ENCODE peak calls at places on chromosomes 7 and 10, in seven cellular contexts. One of them, this sample, is unnamed.

GRCh38 chr10:14534152-14534551 is 203.4 kb upstream of the FRMD4A start:
- DNase-seq in right lobe of liver: no peak
- DNase-seq in CD8-positive, alpha-beta T cell: no peak
- DNase-seq in MM.1S: no peak
- DNase-seq in cardiac muscle cell: no peak
- DNase-seq in endodermal cell: no peak
- DNase-seq in substantia nigra: no peak
- DNase-seq in this sample: no peak

GRCh38 chr7:142445019-142445686 is 187.3 kb upstream of the PRSS58 start:
- DNase-seq in right lobe of liver: no peak
- DNase-seq in CD8-positive, alpha-beta T cell: no peak
- DNase-seq in MM.1S: peak
- DNase-seq in cardiac muscle cell: no peak
- DNase-seq in endodermal cell: peak
- DNase-seq in substantia nigra: no peak
- DNase-seq in this sample: no peak

GRCh38 chr7:96189129-96189815 is 132.6 kb downstream of the SLC25A13 start:
- DNase-seq in right lobe of liver: peak
- DNase-seq in CD8-positive, alpha-beta T cell: no peak
- DNase-seq in MM.1S: no peak
- DNase-seq in cardiac muscle cell: no peak
- DNase-seq in endodermal cell: no peak
- DNase-seq in substantia nigra: no peak
- DNase-seq in this sample: no peak

GRCh38 chr10:26440091-26440445 is 1.9 kb downstream of the APBB1IP start:
- DNase-seq in right lobe of liver: no peak
- DNase-seq in CD8-positive, alpha-beta T cell: no peak
- DNase-seq in MM.1S: no peak
- DNase-seq in cardiac muscle cell: no peak
- DNase-seq in endodermal cell: no peak
- DNase-seq in substantia nigra: no peak
- DNase-seq in this sample: no peak

GRCh38 chr7:85614684-85615083 is 427.8 kb upstream of the SEMA3D start:
- DNase-seq in right lobe of liver: no peak
- DNase-seq in CD8-positive, alpha-beta T cell: no peak
- DNase-seq in MM.1S: no peak
- DNase-seq in cardiac muscle cell: no peak
- DNase-seq in endodermal cell: no peak
- DNase-seq in substantia nigra: no peak
- DNase-seq in this sample: no peak

GRCh38 chr10:18429335-18429734 is 222.1 kb downstream of the NSUN6 start:
- DNase-seq in right lobe of liver: no peak
- DNase-seq in CD8-positive, alpha-beta T cell: no peak
- DNase-seq in MM.1S: no peak
- DNase-seq in cardiac muscle cell: no peak
- DNase-seq in endodermal cell: no peak
- DNase-seq in substantia nigra: no peak
- DNase-seq in this sample: no peak

GRCh38 chr10:75019360-75019759 is 92.1 kb upstream of the SAMD8 start:
- DNase-seq in right lobe of liver: no peak
- DNase-seq in CD8-positive, alpha-beta T cell: no peak
- DNase-seq in MM.1S: peak
- DNase-seq in cardiac muscle cell: peak
- DNase-seq in endodermal cell: no peak
- DNase-seq in substantia nigra: no peak
- DNase-seq in this sample: no peak

GRCh38 chr7:75963383-75963995 is 30.9 kb downstream of the TMEM120A start:
- DNase-seq in right lobe of liver: no peak
- DNase-seq in CD8-positive, alpha-beta T cell: no peak
- DNase-seq in MM.1S: no peak
- DNase-seq in cardiac muscle cell: no peak
- DNase-seq in endodermal cell: no peak
- DNase-seq in substantia nigra: no peak
- DNase-seq in this sample: no peak

GRCh38 chr10:108755661-108756060 is 1167.7 kb downstream of the XPNPEP1 start:
- DNase-seq in right lobe of liver: no peak
- DNase-seq in CD8-positive, alpha-beta T cell: no peak
- DNase-seq in MM.1S: no peak
- DNase-seq in cardiac muscle cell: no peak
- DNase-seq in endodermal cell: no peak
- DNase-seq in substantia nigra: no peak
- DNase-seq in this sample: no peak

GRCh38 chr10:7192831-7193348 is 217.9 kb downstream of the SFMBT2 start:
- DNase-seq in right lobe of liver: no peak
- DNase-seq in CD8-positive, alpha-beta T cell: peak
- DNase-seq in MM.1S: no peak
- DNase-seq in cardiac muscle cell: no peak
- DNase-seq in endodermal cell: no peak
- DNase-seq in substantia nigra: no peak
- DNase-seq in this sample: no peak

GRCh38 chr10:22218448-22218847 is 633 bp upstream of the EBLN1 start:
- DNase-seq in right lobe of liver: no peak
- DNase-seq in CD8-positive, alpha-beta T cell: no peak
- DNase-seq in MM.1S: no peak
- DNase-seq in cardiac muscle cell: peak
- DNase-seq in endodermal cell: peak
- DNase-seq in substantia nigra: no peak
- DNase-seq in this sample: no peak

GRCh38 chr7:149500201-149500600 is 2.6 kb upstream of the ZNF746 start:
- DNase-seq in right lobe of liver: no peak
- DNase-seq in CD8-positive, alpha-beta T cell: no peak
- DNase-seq in MM.1S: no peak
- DNase-seq in cardiac muscle cell: no peak
- DNase-seq in endodermal cell: no peak
- DNase-seq in substantia nigra: no peak
- DNase-seq in this sample: no peak

GRCh38 chr7:151454932-151455530 is 15.1 kb upstream of the CRYGN start:
- DNase-seq in right lobe of liver: no peak
- DNase-seq in CD8-positive, alpha-beta T cell: no peak
- DNase-seq in MM.1S: no peak
- DNase-seq in cardiac muscle cell: no peak
- DNase-seq in endodermal cell: peak
- DNase-seq in substantia nigra: no peak
- DNase-seq in this sample: no peak

GRCh38 chr10:124997246-124997790 is 55.4 kb downstream of the ZRANB1 start:
- DNase-seq in right lobe of liver: no peak
- DNase-seq in CD8-positive, alpha-beta T cell: no peak
- DNase-seq in MM.1S: no peak
- DNase-seq in cardiac muscle cell: no peak
- DNase-seq in endodermal cell: peak
- DNase-seq in substantia nigra: no peak
- DNase-seq in this sample: no peak

GRCh38 chr10:82190432-82191260 is 315.7 kb downstream of the NRG3 start:
- DNase-seq in right lobe of liver: no peak
- DNase-seq in CD8-positive, alpha-beta T cell: no peak
- DNase-seq in MM.1S: no peak
- DNase-seq in cardiac muscle cell: peak
- DNase-seq in endodermal cell: no peak
- DNase-seq in substantia nigra: no peak
- DNase-seq in this sample: no peak

GRCh38 chr7:37031571-37032257 is 307.4 kb upstream of the AOAH start:
- DNase-seq in right lobe of liver: peak
- DNase-seq in CD8-positive, alpha-beta T cell: peak
- DNase-seq in MM.1S: no peak
- DNase-seq in cardiac muscle cell: peak
- DNase-seq in endodermal cell: peak
- DNase-seq in substantia nigra: no peak
- DNase-seq in this sample: peak

GRCh38 chr7:118583651-118584050 is 359.1 kb downstream of the ANKRD7 start:
- DNase-seq in right lobe of liver: no peak
- DNase-seq in CD8-positive, alpha-beta T cell: no peak
- DNase-seq in MM.1S: no peak
- DNase-seq in cardiac muscle cell: no peak
- DNase-seq in endodermal cell: no peak
- DNase-seq in substantia nigra: no peak
- DNase-seq in this sample: no peak

GRCh38 chr10:37906382-37906781 is 49.0 kb upstream of the ZNF248 start:
- DNase-seq in right lobe of liver: no peak
- DNase-seq in CD8-positive, alpha-beta T cell: no peak
- DNase-seq in MM.1S: no peak
- DNase-seq in cardiac muscle cell: no peak
- DNase-seq in endodermal cell: no peak
- DNase-seq in substantia nigra: no peak
- DNase-seq in this sample: no peak

GRCh38 chr10:119595715-119596515 is 849 bp downstream of the TIAL1 start:
- DNase-seq in right lobe of liver: peak
- DNase-seq in CD8-positive, alpha-beta T cell: peak
- DNase-seq in MM.1S: peak
- DNase-seq in cardiac muscle cell: peak
- DNase-seq in endodermal cell: peak
- DNase-seq in substantia nigra: no peak
- DNase-seq in this sample: no peak

DNA sequence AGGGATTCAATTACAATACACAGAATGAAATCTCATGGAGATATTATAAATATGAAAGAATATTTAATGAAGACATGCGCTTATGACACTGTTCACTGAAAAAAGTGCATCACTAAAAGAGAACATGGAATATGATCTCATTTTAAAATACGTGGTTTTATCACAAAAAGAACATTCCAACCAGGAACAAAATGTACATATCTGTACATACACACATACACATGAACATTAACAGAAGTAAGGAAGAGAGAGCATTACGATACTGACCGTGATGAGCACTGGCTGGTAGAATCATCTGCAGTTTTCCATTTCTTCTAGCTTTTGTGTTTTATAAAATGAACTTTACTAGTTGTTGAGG is 39.4 kb downstream of the IGF2BP3 start:
- DNase-seq in right lobe of liver: no peak
- DNase-seq in CD8-positive, alpha-beta T cell: no peak
- DNase-seq in MM.1S: no peak
- DNase-seq in cardiac muscle cell: no peak
- DNase-seq in endodermal cell: no peak
- DNase-seq in substantia nigra: no peak
- DNase-seq in this sample: no peak
- H3K27ac ChIP-seq in right lobe of liver: no peak
- H3K27ac ChIP-seq in CD8-positive, alpha-beta T cell: no peak
- H3K27ac ChIP-seq in MM.1S: no peak
- H3K27ac ChIP-seq in cardiac muscle cell: no peak
- H3K27ac ChIP-seq in endodermal cell: no peak
- H3K27ac ChIP-seq in substantia nigra: no peak
- H3K27ac ChIP-seq in this sample: no peak

DNA sequence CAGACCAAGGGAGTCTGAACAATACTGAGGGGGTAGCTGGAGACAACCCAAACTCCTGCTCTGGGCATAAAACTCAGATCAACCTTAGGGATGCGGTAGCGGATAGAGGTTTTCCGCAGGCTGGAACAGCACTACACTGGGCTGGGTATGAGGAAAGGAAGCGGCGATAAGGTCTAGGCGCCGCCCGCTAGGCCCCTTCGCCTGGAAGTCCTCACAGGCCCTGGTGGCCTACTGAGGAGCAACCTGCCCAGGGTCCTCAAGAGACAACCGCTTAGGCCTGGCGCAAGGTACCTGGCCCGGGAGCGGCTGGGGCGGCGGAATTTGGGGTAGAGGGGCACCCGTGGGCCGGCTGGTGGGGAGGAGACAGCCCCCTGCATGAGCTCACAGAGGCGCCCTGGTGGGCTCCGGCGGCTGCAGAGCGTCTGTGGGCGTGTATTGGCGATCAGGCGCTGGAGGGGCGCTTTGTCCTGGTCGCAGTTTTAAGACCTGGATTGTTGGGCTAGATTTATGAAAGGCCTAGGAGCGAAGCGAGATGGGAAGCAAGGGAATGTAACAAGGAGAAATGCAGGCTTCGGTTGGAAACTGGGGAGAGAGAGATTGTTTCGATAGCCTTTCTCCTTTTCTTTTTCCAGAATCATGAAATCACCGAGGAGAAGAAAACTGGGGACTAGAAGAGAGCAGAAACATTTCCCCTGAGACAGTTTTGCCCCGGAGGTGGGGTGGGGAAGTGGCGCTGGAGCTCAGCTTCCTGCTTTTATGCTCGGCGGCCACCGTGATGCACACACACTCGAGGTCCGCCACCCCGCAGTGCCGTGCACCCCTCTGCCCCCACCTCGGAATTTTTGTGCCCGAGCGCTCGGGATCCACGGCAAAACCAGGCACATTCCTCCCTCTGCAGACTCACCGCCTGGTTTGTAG is 2.4 kb upstream of the NKX2-3 start:
- DNase-seq in right lobe of liver: no peak
- DNase-seq in CD8-positive, alpha-beta T cell: no peak
- DNase-seq in MM.1S: no peak
- DNase-seq in cardiac muscle cell: no peak
- DNase-seq in endodermal cell: peak
- DNase-seq in substantia nigra: no peak
- DNase-seq in this sample: no peak
- H3K27ac ChIP-seq in right lobe of liver: no peak
- H3K27ac ChIP-seq in CD8-positive, alpha-beta T cell: no peak
- H3K27ac ChIP-seq in MM.1S: no peak
- H3K27ac ChIP-seq in cardiac muscle cell: no peak
- H3K27ac ChIP-seq in endodermal cell: no peak
- H3K27ac ChIP-seq in substantia nigra: no peak
- H3K27ac ChIP-seq in this sample: no peak

GRCh38 chr10:24207781-24208611 is 942 bp upstream of the KIAA1217 start:
- DNase-seq in right lobe of liver: no peak
- DNase-seq in CD8-positive, alpha-beta T cell: no peak
- DNase-seq in MM.1S: no peak
- DNase-seq in cardiac muscle cell: peak
- DNase-seq in endodermal cell: peak
- DNase-seq in substantia nigra: no peak
- DNase-seq in this sample: no peak
- H3K27ac ChIP-seq in right lobe of liver: peak
- H3K27ac ChIP-seq in CD8-positive, alpha-beta T cell: no peak
- H3K27ac ChIP-seq in MM.1S: no peak
- H3K27ac ChIP-seq in cardiac muscle cell: peak
- H3K27ac ChIP-seq in endodermal cell: peak
- H3K27ac ChIP-seq in substantia nigra: no peak
- H3K27ac ChIP-seq in this sample: peak

DNA sequence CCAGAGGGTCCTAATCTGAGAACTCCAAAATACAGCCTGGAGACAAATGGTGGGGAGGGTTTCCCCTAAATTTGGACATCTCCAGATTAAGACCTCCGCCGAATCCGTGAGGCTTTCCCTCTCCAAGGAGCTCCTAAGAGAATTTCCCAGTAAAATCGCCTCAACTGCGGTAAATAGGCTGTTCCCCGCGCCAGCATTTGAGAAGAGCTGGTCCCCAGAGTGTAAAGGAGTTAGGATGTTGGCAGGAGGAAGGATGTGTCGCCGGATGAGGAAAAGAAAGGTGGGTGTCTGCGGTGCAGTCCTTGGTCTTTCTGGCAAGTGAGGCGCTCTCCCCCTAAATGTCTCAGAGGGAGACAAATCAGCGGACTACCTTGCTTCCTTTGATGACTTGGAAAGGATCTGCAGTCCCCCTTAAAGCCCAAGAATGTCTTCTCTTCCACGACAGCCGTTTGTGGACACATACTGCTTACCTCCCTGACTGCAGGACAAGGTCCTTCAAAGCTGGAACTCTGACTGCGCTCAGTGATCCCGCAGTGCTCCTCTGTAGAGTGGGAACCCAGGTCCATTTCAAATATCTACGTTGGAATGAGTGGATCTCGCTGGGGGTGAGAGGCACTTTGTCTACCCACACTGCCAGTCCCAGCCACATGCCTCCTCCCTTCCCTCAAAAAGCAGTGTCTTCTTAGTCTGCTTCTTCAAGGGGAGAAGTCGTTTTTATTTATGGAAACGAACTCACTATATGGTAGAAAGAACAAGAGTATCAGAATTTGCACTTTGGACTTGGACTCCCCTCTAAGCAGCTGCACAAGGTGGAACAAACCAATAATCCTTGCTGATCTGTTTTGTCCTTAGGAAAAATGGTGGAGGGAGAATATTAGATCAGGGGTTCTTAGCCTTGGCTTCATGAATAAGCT is 1.0 kb upstream of the DLG5 start:
- DNase-seq in right lobe of liver: no peak
- DNase-seq in CD8-positive, alpha-beta T cell: no peak
- DNase-seq in MM.1S: no peak
- DNase-seq in cardiac muscle cell: no peak
- DNase-seq in endodermal cell: peak
- DNase-seq in substantia nigra: no peak
- DNase-seq in this sample: no peak
- H3K27ac ChIP-seq in right lobe of liver: no peak
- H3K27ac ChIP-seq in CD8-positive, alpha-beta T cell: no peak
- H3K27ac ChIP-seq in MM.1S: no peak
- H3K27ac ChIP-seq in cardiac muscle cell: peak
- H3K27ac ChIP-seq in endodermal cell: no peak
- H3K27ac ChIP-seq in substantia nigra: peak
- H3K27ac ChIP-seq in this sample: no peak

This sample was measured in caudate nucleus.